ENCODE peak calls at places on chromosomes 16 and 17, in six cellular contexts. E is KBM-7; H is HCT116; J is stimulated activated CD8-positive, alpha-beta memory T cell treated with anti-CD3 and anti-CD28 coated beads, Interleukin-4, amount 100 ng/mL, for 24 hours; N is WTC11; P is fibroblast of the aortic adventitia. F is an unnamed sample.

GRCh38 chr16:78108451-78108850 is 9.0 kb downstream of the WWOX start:
- DNase-seq in E (no peak), J (no peak), N (no peak), H (no peak), P (no peak), F (no peak)

GRCh38 chr17:79188679-79189078 is 114.1 kb downstream of the ENGASE start:
- DNase-seq in J (no peak), N (no peak), P (no peak), H (no peak), E (no peak), F (no peak)

GRCh38 chr17:57518587-57519118 is 226.4 kb downstream of the CCDC182 start:
- DNase-seq in P (no peak), E (no peak), H (no peak), J (no peak), N (no peak), F (no peak)

GRCh38 chr17:33291248-33292183 is 1.6 kb downstream of the ASIC2 start:
- DNase-seq in P (no peak), J (no peak), H (no peak), N (peak), E (peak), F (no peak)

GRCh38 chr17:78879679-78880186 is 23.3 kb downstream of the CEP295NL start:
- DNase-seq in N (no peak), J (no peak), P (peak), E (peak), H (no peak), F (no peak)

GRCh38 chr17:512926-513325 is 160.3 kb upstream of the RPH3AL start:
- DNase-seq in H (no peak), P (peak), J (no peak), N (no peak), E (no peak), F (no peak)

GRCh38 chr17:2369039-2369438 is 31.7 kb downstream of the SGSM2 start:
- DNase-seq in P (peak), J (no peak), H (no peak), N (no peak), E (no peak), F (no peak)

GRCh38 chr17:38730526-38731379 is 612 bp downstream of the CISD3 start:
- DNase-seq in E (peak), P (peak), J (no peak), N (peak), H (no peak), F (no peak)

GRCh38 chr17:20092973-20093626 is 83.9 kb downstream of the SPECC1 start:
- DNase-seq in J (no peak), N (no peak), P (no peak), E (no peak), H (no peak), F (no peak)

GRCh38 chr17:8053600-8053999 is 14.7 kb downstream of the ALOX15B start:
- DNase-seq in N (no peak), E (no peak), H (no peak), J (no peak), P (no peak), F (peak)

GRCh38 chr16:4315185-4316102 is at the start of gene GLIS2:
- DNase-seq in N (peak), J (no peak), H (peak), P (peak), E (peak), F (no peak)

GRCh38 chr16:57194512-57194911 is 8.4 kb downstream of the RSPRY1 start:
- DNase-seq in J (no peak), P (peak), H (peak), E (no peak), N (no peak), F (no peak)

GRCh38 chr16:89645122-89645521 is 12.4 kb downstream of the CHMP1A start:
- DNase-seq in N (no peak), E (no peak), J (no peak), H (no peak), P (no peak), F (no peak)

GRCh38 chr17:18184143-18185007 is 747 bp downstream of the ALKBH5 start:
- DNase-seq in P (peak), N (peak), H (no peak), J (peak), E (peak), F (no peak)

GRCh38 chr17:28384281-28385036 is 13.0 kb downstream of the SARM1 start:
- DNase-seq in H (no peak), E (no peak), J (peak), P (no peak), N (peak), F (no peak)

GRCh38 chr17:66717680-66718079 is 117.2 kb upstream of the CACNG5 start:
- DNase-seq in N (no peak), J (no peak), E (no peak), P (no peak), H (no peak), F (no peak)

GRCh38 chr16:11354407-11354732 is 9.1 kb downstream of the RMI2 start:
- DNase-seq in H (no peak), E (no peak), P (no peak), J (no peak), N (no peak), F (no peak)

GRCh38 chr16:74700206-74701040 is at the start of gene MLKL:
- DNase-seq in E (peak), P (peak), J (peak), H (peak), N (peak), F (no peak)

GRCh38 chr17:55563363-55563762 is 52.1 kb upstream of the SMIM36 start:
- DNase-seq in E (no peak), J (no peak), N (no peak), P (no peak), H (no peak), F (no peak)

GRCh38 chr17:7097940-7098339 is 16.7 kb downstream of the ASGR2 start:
- DNase-seq in N (no peak), P (peak), E (no peak), H (no peak), J (no peak), F (no peak)

GRCh38 chr17:16512011-16512410 is 20.0 kb upstream of the LRRC75A start:
- DNase-seq in E (peak), H (no peak), P (no peak), J (no peak), N (no peak), F (no peak)

GRCh38 chr17:74445156-74445555 is 13.3 kb downstream of the GPRC5C start:
- DNase-seq in H (no peak), J (no peak), P (no peak), E (no peak), N (no peak), F (no peak)

GRCh38 chr17:40352779-40353394 is 11.7 kb downstream of the GJD3 start:
- DNase-seq in J (no peak), E (peak), P (no peak), H (no peak), N (no peak), F (no peak)

GRCh38 chr16:47732122-47732805 is 271.1 kb downstream of the PHKB start:
- DNase-seq in E (no peak), P (peak), H (peak), N (no peak), J (no peak), F (peak)

GRCh38 chr16:66561381-66562080 is 4.7 kb upstream of the CMTM1 start:
- DNase-seq in P (no peak), H (no peak), E (no peak), J (no peak), N (no peak), F (no peak)

GRCh38 chr17:82820278-82821251 is 19.3 kb downstream of the ZNF750 start:
- DNase-seq in J (no peak), E (peak), H (no peak), P (no peak), N (no peak), F (no peak)

GRCh38 chr17:35797370-35797769 is 1.9 kb upstream of the MMP28 start:
- DNase-seq in N (no peak), E (no peak), P (no peak), H (no peak), J (no peak), F (no peak)

GRCh38 chr17:79997004-79997673 is 38.5 kb downstream of the TBC1D16 start:
- DNase-seq in H (no peak), J (peak), E (peak), N (no peak), P (no peak), F (no peak)

GRCh38 chr17:82963104-82963950 is 116.1 kb upstream of the METRNL start:
- DNase-seq in N (peak), P (peak), H (no peak), E (peak), J (no peak), F (no peak)

GRCh38 chr16:31016018-31016417 is 5.6 kb upstream of the STX1B start:
- DNase-seq in N (no peak), P (no peak), H (no peak), E (no peak), J (no peak), F (no peak)

GRCh38 chr17:56175299-56175935 is 22.1 kb downstream of the ANKFN1 start:
- DNase-seq in N (no peak), J (no peak), E (no peak), P (no peak), H (no peak), F (no peak)

GRCh38 chr16:67953641-67954375 is 9.9 kb upstream of the LCAT start:
- DNase-seq in J (no peak), P (no peak), H (no peak), E (no peak), N (no peak), F (no peak)

GRCh38 chr16:77450790-77451487 is 16.1 kb upstream of the ADAMTS18 start:
- DNase-seq in E (no peak), N (no peak), P (no peak), H (no peak), J (no peak), F (no peak)

GRCh38 chr16:80299416-80299815 is 241.4 kb upstream of the DYNLRB2 start:
- DNase-seq in H (no peak), N (no peak), J (no peak), P (peak), E (no peak), F (no peak)

GRCh38 chr16:14087590-14088154 is 16.6 kb downstream of the MRTFB start:
- DNase-seq in P (no peak), N (no peak), H (no peak), E (no peak), J (no peak), F (no peak)

F was measured in keratinocyte.